ENCODE peak calls at places on chromosomes 4 and X, in four cellular contexts. W is epithelial cell of proximal tubule; P is stimulated activated naive CD4-positive, alpha-beta T cell; J is left cardiac atrium. C is an unnamed sample.

GRCh38 chr4:36360755-36361154 is 79.3 kb downstream of the DTHD1 start:
- DNase-seq in W (no peak), P (no peak), J (no peak), C (no peak)

GRCh38 chr4:55851885-55852284 is 1.6 kb upstream of the EXOC1 start:
- DNase-seq in W (no peak), P (peak), J (no peak), C (peak)

GRCh38 chr4:102585329-102585728 is 84.2 kb downstream of the NFKB1 start:
- DNase-seq in W (no peak), P (no peak), J (no peak), C (no peak)

GRCh38 chrX:40167240-40168182 is 69.8 kb upstream of the BCOR start:
- DNase-seq in W (no peak), P (no peak), J (no peak), C (no peak)

GRCh38 chr4:3451956-3452355 is 10.2 kb downstream of the HGFAC start:
- DNase-seq in W (peak), P (no peak), J (no peak), C (no peak)

GRCh38 chr4:139247656-139248238 is 32.3 kb downstream of the MGARP start:
- DNase-seq in W (no peak), P (no peak), J (no peak), C (no peak)

GRCh38 chr4:1754336-1754735 is 33.0 kb downstream of the TACC3 start:
- DNase-seq in W (no peak), P (no peak), J (no peak), C (no peak)

GRCh38 chr4:106587558-106587957 is 219.0 kb upstream of the GIMD1 start:
- DNase-seq in W (no peak), P (no peak), J (no peak), C (peak)

GRCh38 chrX:125295337-125295736 is 24.3 kb upstream of the TEX13C start:
- DNase-seq in W (peak), P (no peak), J (no peak), C (peak)

GRCh38 chr4:721261-722171 is 15.9 kb downstream of the PCGF3 start:
- DNase-seq in W (no peak), P (no peak), J (peak), C (peak)

GRCh38 chr4:15003891-15004700 is 1.8 kb downstream of the CPEB2 start:
- DNase-seq in W (no peak), P (peak), J (peak), C (peak)

GRCh38 chr4:98686847-98687246 is 28.4 kb upstream of the TSPAN5 start:
- DNase-seq in W (no peak), P (no peak), J (no peak), C (no peak)

GRCh38 chr4:157983300-157983699 is 189.5 kb downstream of the GASK1B start:
- DNase-seq in W (no peak), P (no peak), J (no peak), C (no peak)

GRCh38 chr4:138413273-138413672 is 171.1 kb upstream of the SLC7A11 start:
- DNase-seq in W (no peak), P (no peak), J (no peak), C (no peak)

GRCh38 chr4:173252024-173252935 is 81.9 kb downstream of the HMGB2 start:
- DNase-seq in W (peak), P (no peak), J (peak), C (peak)

GRCh38 chrX:96685205-96686099 is 810 bp downstream of the DIAPH2 start:
- DNase-seq in W (no peak), P (peak), J (peak), C (peak)

GRCh38 chr4:181662383-181662782 is 580.8 kb upstream of the TENM3 start:
- DNase-seq in W (no peak), P (no peak), J (no peak), C (no peak)

GRCh38 chrX:386239-386767 is 404 bp downstream of the PPP2R3B start:
- DNase-seq in W (no peak), P (no peak), J (no peak), C (peak)

GRCh38 chr4:77201343-77201742 is 44.3 kb downstream of the CCNG2 start:
- DNase-seq in W (no peak), P (no peak), J (no peak), C (peak)

GRCh38 chrX:132676561-132677186 is 187.8 kb upstream of the MBNL3 start:
- DNase-seq in W (no peak), P (no peak), J (no peak), C (no peak)

GRCh38 chr4:153497988-153498967 is 32.1 kb downstream of the TMEM131L start:
- DNase-seq in W (no peak), P (peak), J (no peak), C (no peak)

GRCh38 chr4:40423735-40424134 is 88.6 kb downstream of the CHRNA9 start:
- DNase-seq in W (no peak), P (no peak), J (no peak), C (no peak)

GRCh38 chr4:37561803-37562207 is 124.4 kb downstream of the RELL1 start:
- DNase-seq in W (no peak), P (no peak), J (no peak), C (peak)

GRCh38 chrX:100687546-100687945 is 43.5 kb downstream of the SRPX2 start:
- DNase-seq in W (no peak), P (no peak), J (no peak), C (no peak)

GRCh38 chr4:2054217-2054616 is 4.9 kb upstream of the NAT8L start:
- DNase-seq in W (no peak), P (no peak), J (no peak), C (no peak)